ENCODE peak calls at places on chromosome 21, in ten cellular contexts. J, X, G, O, L, H, N, S, C and W are unnamed samples.

GRCh38 chr21:29078884-29079765 is 5.7 kb upstream of the CCT8 start:
- DNase-seq in J (no peak), X (no peak), G (no peak), O (no peak), L (no peak), H (no peak), N (peak; percentile 36), S (no peak), C (peak; percentile 29), W (no peak)

GRCh38 chr21:44681152-44681551 is 811 bp downstream of the KRTAP12-1 start:
- DNase-seq in J (no peak), X (no peak), G (no peak), O (peak; percentile 24), L (no peak), H (no peak), N (no peak), S (no peak), C (no peak), W (no peak)

GRCh38 chr21:45535341-45536081 is 6.7 kb downstream of the SLC19A1 start:
- DNase-seq in J (no peak), X (no peak), G (no peak), O (no peak), L (no peak), H (no peak), N (no peak), S (no peak), C (no peak), W (no peak)

GRCh38 chr21:45539796-45540600 is 2.2 kb downstream of the SLC19A1 start:
- DNase-seq in J (no peak), X (no peak), G (no peak), O (no peak), L (no peak), H (peak; percentile 2), N (no peak), S (no peak), C (no peak), W (no peak)

GRCh38 chr21:36171741-36172331 is 15.2 kb downstream of the DOP1B start:
- DNase-seq in J (peak; percentile 71), X (no peak), G (peak; percentile 47), O (peak; percentile 17), L (no peak), H (no peak), N (no peak), S (no peak), C (no peak), W (no peak)

GRCh38 chr21:46428987-46429710 is 29.5 kb upstream of the DIP2A start:
- DNase-seq in J (no peak), X (no peak), G (no peak), O (no peak), L (no peak), H (no peak), N (no peak), S (no peak), C (no peak), W (no peak)

GRCh38 chr21:38376235-38376634 is 119.4 kb downstream of the KCNJ15 start:
- DNase-seq in J (no peak), X (no peak), G (no peak), O (no peak), L (no peak), H (no peak), N (no peak), S (no peak), C (no peak), W (no peak)

GRCh38 chr21:30257773-30258172 is 25.0 kb downstream of the KRTAP24-1 start:
- DNase-seq in J (peak; percentile 12), X (peak; percentile 7), G (no peak), O (no peak), L (no peak), H (peak; percentile 34), N (no peak), S (no peak), C (no peak), W (no peak)

GRCh38 chr21:33901421-33902288 is 13.9 kb downstream of the ATP5PO start:
- DNase-seq in J (no peak), X (peak; percentile 40), G (peak; percentile 67), O (peak; percentile 50), L (no peak), H (peak; percentile 62), N (peak; percentile 22), S (no peak), C (no peak), W (no peak)

GRCh38 chr21:29449306-29449940 is 150.7 kb downstream of the BACH1 start:
- DNase-seq in J (no peak), X (no peak), G (no peak), O (no peak), L (no peak), H (no peak), N (peak; percentile 65), S (no peak), C (peak; percentile 3), W (no peak)

GRCh38 chr21:39087238-39087975 is 95.8 kb downstream of the PSMG1 start:
- DNase-seq in J (no peak), X (no peak), G (no peak), O (peak; percentile 15), L (no peak), H (no peak), N (no peak), S (no peak), C (no peak), W (no peak)

GRCh38 chr21:17732306-17732705 is 86.8 kb downstream of the C21orf91 start:
- DNase-seq in J (no peak), X (no peak), G (peak; percentile 5), O (peak; percentile 59), L (no peak), H (no peak), N (no peak), S (no peak), C (no peak), W (no peak)

GRCh38 chr21:36890086-36890485 is 76.4 kb downstream of the HLCS start:
- DNase-seq in J (no peak), X (no peak), G (no peak), O (no peak), L (no peak), H (no peak), N (no peak), S (no peak), C (no peak), W (no peak)

GRCh38 chr21:38569733-38570132 is 71.5 kb upstream of the ERG start:
- DNase-seq in J (no peak), X (no peak), G (no peak), O (no peak), L (no peak), H (no peak), N (no peak), S (no peak), C (no peak), W (no peak)

GRCh38 chr21:42818328-42818749 is 61.0 kb downstream of the WDR4 start:
- DNase-seq in J (peak; percentile 47), X (peak; percentile 44), G (peak; percentile 39), O (peak; percentile 28), L (peak; percentile 40), H (peak; percentile 61), N (peak; percentile 66), S (peak; percentile 49), C (peak; percentile 28), W (peak; percentile 39)